ENCODE peak calls at places on chromosomes 7 and 10, in ten cellular contexts. R is CD8-positive, alpha-beta T cell; Q is AG09309; P is RPMI8226; U is activated CD8-positive, alpha-beta T cell treated with anti-CD3 and anti-CD28 coated beads, Interleukin-2, amount 10 ng/mL, durations not matched to agents 7 days and 5 days; L is Calu3; F is choroid plexus epithelial cell; B is cardiac fibroblast; C is globus pallidus; G is mesothelial cell of epicardium. M is an unnamed sample.

GRCh38 chr7:130988443-130988842 is 254.4 kb upstream of the KLF14 start:
- DNase-seq in R (no peak), Q (no peak), P (no peak), U (no peak), L (no peak), F (no peak), B (peak), C (no peak), G (no peak), M (no peak)

GRCh38 chr7:73896454-73896853 is 35.5 kb downstream of the TMEM270 start:
- DNase-seq in R (no peak), Q (no peak), P (no peak), U (no peak), L (no peak), F (no peak), B (peak), C (no peak), G (no peak), M (no peak)

GRCh38 chr10:125343118-125343752 is 182.9 kb upstream of the CTBP2 start:
- DNase-seq in R (no peak), Q (no peak), P (peak), U (no peak), L (peak), F (peak), B (peak), C (peak), G (no peak), M (peak)

GRCh38 chr7:87154569-87154968 is 2.3 kb downstream of the DMTF1 start:
- DNase-seq in R (no peak), Q (no peak), P (no peak), U (no peak), L (no peak), F (no peak), B (no peak), C (no peak), G (no peak), M (no peak)

GRCh38 chr7:92557808-92558362 is 29.3 kb downstream of the RBM48 start:
- DNase-seq in R (no peak), Q (no peak), P (no peak), U (no peak), L (no peak), F (no peak), B (no peak), C (no peak), G (no peak), M (no peak)

GRCh38 chr7:1403844-1404404 is 55.3 kb downstream of the MICALL2 start:
- DNase-seq in R (no peak), Q (no peak), P (peak), U (no peak), L (peak), F (peak), B (peak), C (no peak), G (peak), M (peak)

GRCh38 chr10:29437871-29438270 is 149.0 kb downstream of the LYZL1 start:
- DNase-seq in R (no peak), Q (no peak), P (no peak), U (no peak), L (no peak), F (no peak), B (no peak), C (no peak), G (no peak), M (no peak)

GRCh38 chr10:12507165-12507870 is 158.0 kb downstream of the CAMK1D start:
- DNase-seq in R (no peak), Q (no peak), P (no peak), U (peak), L (no peak), F (no peak), B (no peak), C (no peak), G (peak), M (no peak)

GRCh38 chr7:139619367-139619657 is 95.8 kb downstream of the CLEC2L start:
- DNase-seq in R (no peak), Q (peak), P (no peak), U (no peak), L (no peak), F (peak), B (peak), C (no peak), G (no peak), M (no peak)

GRCh38 chr7:28448708-28449107 is 36.4 kb downstream of the CREB5 start:
- DNase-seq in R (no peak), Q (no peak), P (no peak), U (no peak), L (no peak), F (no peak), B (no peak), C (no peak), G (no peak), M (no peak)

GRCh38 chr7:144812379-144813283 is 23.2 kb downstream of the TPK1 start:
- DNase-seq in R (no peak), Q (no peak), P (peak), U (peak), L (no peak), F (no peak), B (no peak), C (no peak), G (no peak), M (no peak)

GRCh38 chr7:73861305-73861704 is 346 bp downstream of the TMEM270 start:
- DNase-seq in R (no peak), Q (no peak), P (no peak), U (no peak), L (no peak), F (no peak), B (no peak), C (no peak), G (no peak), M (no peak)

GRCh38 chr7:36605261-36605660 is 119.0 kb downstream of the AOAH start:
- DNase-seq in R (no peak), Q (no peak), P (no peak), U (no peak), L (peak), F (no peak), B (no peak), C (no peak), G (no peak), M (peak)

GRCh38 chr7:96823274-96823673 is 113.6 kb upstream of the SEM1 start:
- DNase-seq in R (no peak), Q (no peak), P (no peak), U (no peak), L (no peak), F (peak), B (peak), C (no peak), G (no peak), M (peak)

GRCh38 chr10:77391605-77392235 is 245.9 kb downstream of the KCNMA1 start:
- DNase-seq in R (no peak), Q (peak), P (peak), U (peak), L (peak), F (peak), B (peak), C (peak), G (peak), M (peak)

GRCh38 chr7:100786323-100786722 is 41.0 kb downstream of the EPHB4 start:
- DNase-seq in R (no peak), Q (no peak), P (no peak), U (no peak), L (no peak), F (no peak), B (no peak), C (no peak), G (no peak), M (no peak)

GRCh38 chr7:3019801-3020200 is 23.9 kb downstream of the CARD11 start:
- DNase-seq in R (no peak), Q (no peak), P (no peak), U (no peak), L (no peak), F (no peak), B (no peak), C (no peak), G (no peak), M (no peak)

GRCh38 chr7:107045195-107045960 is 873 bp downstream of the PRKAR2B start:
- DNase-seq in R (no peak), Q (no peak), P (no peak), U (no peak), L (no peak), F (no peak), B (no peak), C (peak), G (peak), M (peak)

GRCh38 chr7:151248191-151249033 is at the start of gene SMARCD3:
- DNase-seq in R (no peak), Q (no peak), P (peak), U (no peak), L (peak), F (peak), B (peak), C (peak), G (peak), M (peak)

GRCh38 chr10:121675344-121675743 is 77.1 kb upstream of the FGFR2 start:
- DNase-seq in R (no peak), Q (no peak), P (no peak), U (no peak), L (no peak), F (no peak), B (no peak), C (no peak), G (no peak), M (no peak)

GRCh38 chr10:113480828-113481502 is 71.9 kb upstream of the HABP2 start:
- DNase-seq in R (no peak), Q (no peak), P (no peak), U (no peak), L (no peak), F (no peak), B (no peak), C (no peak), G (no peak), M (no peak)

GRCh38 chr10:66329116-66329515 is 596.7 kb upstream of the LRRTM3 start:
- DNase-seq in R (no peak), Q (no peak), P (no peak), U (no peak), L (no peak), F (no peak), B (no peak), C (no peak), G (no peak), M (no peak)

GRCh38 chr10:77274046-77274795 is 363.4 kb downstream of the KCNMA1 start:
- DNase-seq in R (no peak), Q (peak), P (no peak), U (no peak), L (no peak), F (no peak), B (no peak), C (no peak), G (no peak), M (peak)

GRCh38 chr10:10816453-10816852 is 201.2 kb upstream of the CELF2 start:
- DNase-seq in R (no peak), Q (no peak), P (no peak), U (no peak), L (no peak), F (peak), B (peak), C (no peak), G (no peak), M (no peak)

GRCh38 chr10:62626817-62627216 is 177.7 kb upstream of the ADO start:
- DNase-seq in R (no peak), Q (no peak), P (no peak), U (peak), L (no peak), F (no peak), B (peak), C (no peak), G (no peak), M (no peak)

GRCh38 chr7:42843209-42843800 is 68.6 kb downstream of the C7orf25 start:
- DNase-seq in R (no peak), Q (no peak), P (peak), U (peak), L (peak), F (peak), B (peak), C (peak), G (peak), M (peak)

GRCh38 chr10:128963246-128964099 is 503.6 kb upstream of the MGMT start:
- DNase-seq in R (no peak), Q (no peak), P (no peak), U (no peak), L (no peak), F (no peak), B (no peak), C (no peak), G (no peak), M (no peak)

GRCh38 chr10:28217848-28218247 is 85.0 kb downstream of the MPP7 start:
- DNase-seq in R (no peak), Q (peak), P (no peak), U (no peak), L (no peak), F (peak), B (peak), C (no peak), G (no peak), M (peak)

GRCh38 chr7:135710417-135711138 is 17.4 kb downstream of the SLC13A4 start:
- DNase-seq in R (no peak), Q (no peak), P (peak), U (no peak), L (no peak), F (no peak), B (peak), C (no peak), G (no peak), M (peak)

GRCh38 chr7:116195451-116195850 is 14.9 kb upstream of the TES start:
- DNase-seq in R (no peak), Q (no peak), P (no peak), U (no peak), L (no peak), F (no peak), B (peak), C (no peak), G (no peak), M (no peak)

GRCh38 chr7:150941983-150942590 is 36.0 kb downstream of the KCNH2 start:
- DNase-seq in R (no peak), Q (no peak), P (peak), U (peak), L (peak), F (no peak), B (no peak), C (no peak), G (no peak), M (peak)

GRCh38 chr10:17009228-17009700 is 120.3 kb downstream of the CUBN start:
- DNase-seq in R (no peak), Q (no peak), P (no peak), U (no peak), L (no peak), F (peak), B (peak), C (no peak), G (no peak), M (no peak)

GRCh38 chr10:25113231-25114035 is 61.4 kb upstream of the GPR158 start:
- DNase-seq in R (no peak), Q (peak), P (peak), U (peak), L (peak), F (peak), B (peak), C (peak), G (peak), M (peak)

GRCh38 chr7:22002731-22003130 is 57.0 kb upstream of the CDCA7L start:
- DNase-seq in R (no peak), Q (no peak), P (no peak), U (no peak), L (no peak), F (no peak), B (no peak), C (no peak), G (no peak), M (no peak)

GRCh38 chr7:154686305-154686704 is 316.6 kb downstream of the PAXIP1 start:
- DNase-seq in R (no peak), Q (no peak), P (no peak), U (no peak), L (no peak), F (no peak), B (no peak), C (no peak), G (no peak), M (no peak)

GRCh38 chr7:147509052-147509480 is 1081.5 kb upstream of the C7orf33 start:
- DNase-seq in R (no peak), Q (no peak), P (no peak), U (no peak), L (no peak), F (peak), B (peak), C (no peak), G (no peak), M (no peak)

GRCh38 chr7:121449304-121449703 is 53.2 kb upstream of the FAM3C start:
- DNase-seq in R (no peak), Q (no peak), P (no peak), U (no peak), L (no peak), F (peak), B (no peak), C (no peak), G (no peak), M (peak)